ENCODE peak calls at places on chromosomes 2 and 18, in four cellular contexts. C, O, Z and B are unnamed samples.

GRCh38 chr2:195967336-195967735 is 101.3 kb downstream of the DNAH7 start:
- DNase-seq in O (no peak), C (peak), Z (no peak), B (no peak)

GRCh38 chr2:69159988-69160387 is 147.0 kb downstream of the ANTXR1 start:
- DNase-seq in C (no peak), O (no peak), Z (no peak), B (no peak)

GRCh38 chr2:85063981-85064599 is 69.1 kb upstream of the TCF7L1 start:
- DNase-seq in O (no peak), C (no peak), Z (no peak), B (no peak)

GRCh38 chr18:57210101-57210661 is 63.3 kb downstream of the BOD1L2 start:
- DNase-seq in C (peak), Z (no peak), O (no peak), B (peak)

GRCh38 chr2:3042601-3043585 is 334.7 kb downstream of the EIPR1 start:
- DNase-seq in O (no peak), C (no peak), Z (no peak), B (no peak)

GRCh38 chr2:229852565-229852964 is 69.2 kb downstream of the TRIP12 start:
- DNase-seq in C (peak), Z (no peak), O (no peak), B (peak)

GRCh38 chr2:173432049-173432754 is 77.5 kb downstream of the CDCA7 start:
- DNase-seq in C (peak), O (no peak), Z (peak), B (no peak)

GRCh38 chr2:120261387-120262006 is 8.8 kb downstream of the RALB start:
- DNase-seq in O (no peak), Z (no peak), C (no peak), B (no peak)